ENCODE peak calls at places on chromosomes 7 and 10, in six cellular contexts. F is GM23338, H is IMR-90, L is kidney epithelial cell, A is neural progenitor cell, B is cardiac muscle cell. V is an unnamed sample.

GRCh38 chr10:105973252-105973877 is 1191.1 kb downstream of the SORCS1 start:
- DNase-seq in H (no peak), A (peak), F (peak), B (peak), L (no peak), V (no peak)

GRCh38 chr10:86443936-86444335 is 77.3 kb upstream of the GRID1 start:
- DNase-seq in F (no peak), H (peak), B (peak), L (no peak), A (no peak), V (no peak)

GRCh38 chr7:70505886-70506285 is 626.1 kb upstream of the GALNT17 start:
- DNase-seq in B (no peak), A (no peak), H (no peak), L (no peak), F (no peak), V (no peak)

GRCh38 chr7:83190659-83191389 is 28.1 kb upstream of the PCLO start:
- DNase-seq in L (no peak), F (no peak), A (no peak), B (no peak), H (no peak), V (no peak)

GRCh38 chr10:80289451-80290287 is at the start of gene MAT1A:
- DNase-seq in A (no peak), F (peak), H (peak), B (peak), L (no peak), V (no peak)

GRCh38 chr10:121976607-121977006 is 1.6 kb upstream of the NSMCE4A start:
- DNase-seq in A (no peak), F (no peak), L (no peak), B (no peak), H (no peak), V (no peak)

GRCh38 chr7:72244826-72245398 is 167.2 kb downstream of the CALN1 start:
- DNase-seq in H (no peak), L (no peak), F (no peak), B (no peak), A (no peak), V (no peak)

GRCh38 chr7:43465581-43466554 is 117.0 kb upstream of the STK17A start:
- DNase-seq in B (no peak), H (peak), L (no peak), A (no peak), F (no peak), V (no peak)

GRCh38 chr7:142872106-142872675 is 13.4 kb downstream of the TRPV6 start:
- DNase-seq in A (no peak), B (no peak), H (no peak), L (no peak), F (no peak), V (no peak)

GRCh38 chr10:75443362-75443761 is 11.9 kb downstream of the LRMDA start:
- DNase-seq in B (no peak), H (no peak), L (no peak), A (no peak), F (no peak), V (no peak)

GRCh38 chr10:79034271-79034876 is 34.4 kb upstream of the ZMIZ1 start:
- DNase-seq in B (no peak), A (no peak), L (no peak), H (no peak), F (no peak), V (no peak)

GRCh38 chr10:48667960-48668541 is 16.6 kb upstream of the WDFY4 start:
- DNase-seq in A (no peak), F (no peak), B (no peak), H (no peak), L (no peak), V (no peak)

GRCh38 chr10:80081801-80082750 is 3.6 kb downstream of the TMEM254 start:
- DNase-seq in A (no peak), L (no peak), H (peak), B (peak), F (peak), V (no peak)

GRCh38 chr7:108024538-108024937 is 21.6 kb upstream of the LAMB1 start:
- DNase-seq in F (no peak), A (no peak), L (no peak), B (no peak), H (no peak), V (no peak)

GRCh38 chr10:5461201-5461585 is 38.2 kb downstream of the CALML5 start:
- DNase-seq in F (no peak), L (no peak), B (no peak), A (no peak), H (no peak), V (no peak)

GRCh38 chr10:110218627-110219026 is 11.2 kb downstream of the MXI1 start:
- DNase-seq in F (no peak), H (no peak), A (no peak), L (no peak), B (no peak), V (no peak)

GRCh38 chr7:9030131-9030530 is 596.7 kb downstream of the NXPH1 start:
- DNase-seq in B (no peak), F (no peak), L (no peak), A (no peak), H (no peak), V (no peak)

GRCh38 chr7:42137431-42137830 is 99.6 kb downstream of the GLI3 start:
- DNase-seq in A (no peak), L (no peak), B (no peak), F (no peak), H (no peak), V (no peak)

GRCh38 chr7:234041-234711 is 41.8 kb downstream of the FAM20C start:
- DNase-seq in F (no peak), L (no peak), A (no peak), H (peak), B (no peak), V (no peak)

GRCh38 chr10:132158122-132158741 is 28.5 kb upstream of the DPYSL4 start:
- DNase-seq in F (peak), L (no peak), A (no peak), H (no peak), B (no peak), V (no peak)

GRCh38 chr10:86658261-86658741 is 4.0 kb downstream of the OPN4 start:
- DNase-seq in B (no peak), L (no peak), F (no peak), A (no peak), H (no peak), V (no peak)

GRCh38 chr10:100600218-100600617 is 64.5 kb downstream of the HIF1AN start:
- DNase-seq in F (no peak), B (no peak), H (no peak), L (no peak), A (no peak), V (no peak)

GRCh38 chr7:2261611-2262010 is 19.6 kb downstream of the NUDT1 start:
- DNase-seq in L (no peak), B (no peak), A (no peak), F (no peak), H (no peak), V (no peak)

GRCh38 chr10:104617831-104618230 is 23.3 kb upstream of the SORCS3 start:
- DNase-seq in H (no peak), F (no peak), A (no peak), B (no peak), L (no peak), V (no peak)

GRCh38 chr7:80133361-80134104 is 1.1 kb upstream of the GNAI1 start:
- DNase-seq in F (peak), H (peak), L (no peak), B (no peak), A (peak), V (no peak)

GRCh38 chr7:45108863-45109262 is 2.6 kb downstream of the TBRG4 start:
- DNase-seq in B (no peak), H (no peak), F (no peak), A (no peak), L (no peak), V (no peak)

GRCh38 chr10:122567056-122567660 is 6.6 kb downstream of the DMBT1 start:
- DNase-seq in B (peak), H (no peak), A (peak), F (peak), L (no peak), V (peak)

GRCh38 chr10:58064714-58065528 is 202.8 kb downstream of the IPMK start:
- DNase-seq in A (peak), B (peak), H (peak), L (peak), F (peak), V (peak)

DNA sequence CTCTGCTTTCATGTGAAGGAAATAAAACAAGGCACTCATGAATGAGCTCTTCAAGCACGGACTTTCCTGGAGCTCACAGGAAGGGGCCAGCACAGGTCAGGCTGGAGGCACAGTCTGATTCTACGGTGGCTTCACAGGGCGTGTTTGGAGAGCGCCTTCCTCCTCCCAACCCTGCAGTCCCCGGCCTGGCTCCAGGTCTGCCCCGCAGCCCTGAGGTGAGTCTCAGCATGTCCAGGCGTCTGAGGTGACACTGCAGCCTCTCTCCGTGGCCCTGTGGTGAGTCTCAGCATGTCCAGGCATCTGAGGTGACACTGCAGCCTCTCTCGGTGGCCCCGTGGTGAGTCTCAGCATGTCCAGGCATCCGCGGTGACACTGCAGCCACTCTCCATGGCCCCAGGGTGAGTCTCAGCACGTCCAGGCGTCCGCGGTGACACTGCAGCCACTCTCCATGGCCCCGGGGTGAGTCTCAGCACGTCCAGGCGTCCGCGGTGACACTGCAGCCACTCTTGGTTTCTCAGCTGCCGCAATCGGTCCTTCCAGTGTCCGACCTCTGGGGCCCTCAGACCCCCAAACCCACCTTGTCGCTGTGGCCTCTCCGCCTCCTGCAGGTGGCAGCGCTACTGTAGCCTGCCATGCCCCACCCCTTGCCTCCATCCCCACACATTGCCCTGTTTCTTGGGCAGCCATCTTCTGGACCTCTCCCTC is 381.7 kb downstream of the DNAJB6 start:
- DNase-seq in B (no peak), F (no peak), A (no peak), L (no peak), H (no peak), V (no peak)
- TF ChIP-seq CTCF in B (no peak), F (no peak), A (no peak), L (no peak), H (no peak), V (no peak)

DNA sequence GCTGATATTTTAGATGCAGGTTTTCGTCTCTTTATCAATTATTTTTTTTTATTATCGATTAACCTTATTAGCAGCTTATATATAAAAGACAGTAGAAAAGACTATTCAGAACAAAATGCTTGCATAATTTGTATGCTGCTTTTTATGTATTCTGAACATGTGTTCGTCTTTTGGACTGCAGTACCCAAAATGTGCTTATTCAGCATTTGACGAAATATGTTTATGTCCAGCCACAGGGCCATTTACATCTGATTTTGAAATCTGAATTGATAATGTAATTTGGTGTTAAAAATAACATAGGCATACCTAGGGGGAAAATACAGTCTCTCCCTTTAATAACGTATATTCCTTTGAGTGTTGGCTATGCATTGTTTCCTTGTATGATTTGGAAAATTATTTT is 386.0 kb downstream of the EXOC4 start:
- DNase-seq in B (no peak), H (no peak), F (no peak), A (no peak), L (no peak), V (no peak)
- TF ChIP-seq CTCF in B (no peak), H (no peak), F (no peak), A (no peak), L (no peak), V (no peak)

GRCh38 chr10:69644658-69645295 is 14.7 kb downstream of the FAM241B start:
- DNase-seq in H (peak), B (peak), A (peak), L (no peak), F (peak), V (peak)
- TF ChIP-seq CTCF in H (peak), B (peak), A (peak), L (peak), F (peak), V (peak)

GRCh38 chr7:92281031-92281430 is 35.3 kb downstream of the ANKIB1 start:
- DNase-seq in A (no peak), L (no peak), H (no peak), B (no peak), F (no peak), V (no peak)
- TF ChIP-seq CTCF in A (no peak), L (no peak), H (no peak), B (no peak), F (no peak), V (no peak)

GRCh38 chr10:29586509-29586908 is 48.3 kb downstream of the SVIL start:
- DNase-seq in L (no peak), A (no peak), B (no peak), F (no peak), H (no peak), V (no peak)
- TF ChIP-seq CTCF in L (no peak), A (no peak), B (no peak), F (no peak), H (no peak), V (no peak)

GRCh38 chr7:76338298-76339084 is 20.3 kb downstream of the YWHAG start:
- DNase-seq in H (no peak), A (no peak), B (no peak), L (peak), F (no peak), V (no peak)
- TF ChIP-seq CTCF in H (no peak), A (no peak), B (no peak), L (no peak), F (no peak), V (no peak)

DNA sequence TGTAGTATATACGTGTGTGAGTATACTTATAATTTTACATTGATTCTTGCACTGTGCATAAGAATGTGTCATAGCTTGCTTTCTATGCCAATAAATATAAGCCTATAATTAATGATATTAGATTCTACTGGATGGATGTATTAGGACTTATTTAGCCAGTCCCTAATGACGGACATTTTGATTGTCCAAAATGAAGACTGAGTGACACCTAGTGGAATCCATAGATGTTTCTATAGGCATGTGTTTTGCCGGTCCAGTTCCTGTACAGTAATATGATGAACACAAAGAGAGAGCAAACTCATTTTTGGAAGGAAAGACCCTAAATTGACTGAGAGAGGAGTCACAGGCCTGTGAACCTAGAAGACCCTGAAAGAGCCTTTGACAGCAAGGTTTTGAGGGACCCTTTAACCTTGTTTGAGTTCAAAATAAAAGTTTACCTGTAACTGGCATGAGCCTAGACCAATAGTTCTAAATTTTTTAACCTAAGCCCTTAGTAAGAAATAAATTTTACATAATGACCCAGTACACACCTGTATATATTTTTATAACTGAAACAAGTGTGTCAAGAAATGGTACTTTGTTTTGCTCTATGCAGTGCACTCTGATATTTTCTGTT is 42.4 kb upstream of the AGBL3 start:
- DNase-seq in F (no peak), A (peak), H (peak), L (no peak), B (peak), V (no peak)
- TF ChIP-seq CTCF in F (peak), A (peak), H (no peak), L (peak), B (peak), V (peak)